ENCODE peak calls at places on chromosome X, in eight cellular contexts. C is T1000; G is CD8-positive, alpha-beta T cell; Q is amniotic stem cell; K is psoas muscle; E is tibial nerve; W is NCI-H2081; F is foreskin keratinocyte. I is an unnamed sample.
A peak's percentile ranks its signal among the peaks of the same experiment; 100 is the strongest.

GRCh38 chrX:10176121-10177003 is 19.6 kb downstream of the CLCN4 start:
- DNase-seq in G (no peak), K (no peak), C (no peak), F (no peak), Q (no peak), W (no peak), E (no peak), I (no peak)

GRCh38 chrX:853304-853703 is 222.7 kb downstream of the SHOX start:
- DNase-seq in W (no peak), C (no peak), Q (no peak), E (no peak), K (no peak), F (no peak), G (no peak), I (no peak)

GRCh38 chrX:132940727-132941162 is 17.7 kb downstream of the HS6ST2 start:
- DNase-seq in G (no peak), C (no peak), W (no peak), E (no peak), Q (no peak), F (no peak), K (no peak), I (no peak)

GRCh38 chrX:11319689-11320302 is 26.6 kb downstream of the AMELX start:
- DNase-seq in F (no peak), C (no peak), Q (no peak), G (no peak), E (no peak), W (no peak), K (no peak), I (no peak)

GRCh38 chrX:13151806-13152510 is 107.5 kb upstream of the FAM9C start:
- DNase-seq in Q (no peak), W (no peak), C (no peak), G (peak; percentile 24), F (no peak), E (no peak), K (no peak), I (no peak)

GRCh38 chrX:33207056-33207455 is 4.3 kb downstream of the DMD start:
- DNase-seq in E (no peak), K (no peak), Q (no peak), W (no peak), C (no peak), F (no peak), G (no peak), I (no peak)

GRCh38 chrX:29231800-29232199 is 644.6 kb downstream of the IL1RAPL1 start:
- DNase-seq in W (no peak), G (no peak), Q (no peak), K (no peak), C (no peak), F (no peak), E (no peak), I (no peak)

GRCh38 chrX:45803383-45803921 is 602.8 kb upstream of the DIPK2B start:
- DNase-seq in K (no peak), C (peak; percentile 17), Q (peak; percentile 34), W (no peak), G (no peak), F (peak; percentile 87), E (no peak), I (no peak)

GRCh38 chrX:120774611-120775010 is 101.1 kb downstream of the CT47B1 start:
- DNase-seq in K (no peak), G (no peak), C (no peak), E (no peak), Q (no peak), W (no peak), F (no peak), I (no peak)